ENCODE peak calls at places on chromosomes 5 and 9, in seven cellular contexts. Q, V, G, T, A, H and R are unnamed samples.

GRCh38 chr9:125996671-125997509 is 249.7 kb downstream of the PBX3 start:
- DNase-seq in Q (no peak), V (no peak), G (no peak), T (peak), A (no peak), H (no peak), R (no peak)

GRCh38 chr9:77954619-77955018 is 77.0 kb downstream of the GNAQ start:
- DNase-seq in Q (no peak), V (no peak), G (no peak), T (no peak), A (no peak), H (no peak), R (no peak)

GRCh38 chr5:107672212-107673105 is 1.7 kb upstream of the EFNA5 start:
- DNase-seq in Q (peak), V (peak), G (peak), T (peak), A (peak), H (peak), R (peak)

GRCh38 chr5:1182633-1183423 is 18.6 kb upstream of the SLC6A19 start:
- DNase-seq in Q (no peak), V (no peak), G (no peak), T (no peak), A (no peak), H (peak), R (no peak)

GRCh38 chr9:20197976-20198685 is 409.3 kb upstream of the SLC24A2 start:
- DNase-seq in Q (no peak), V (no peak), G (peak), T (no peak), A (no peak), H (no peak), R (no peak)

GRCh38 chr5:149432861-149433462 is 53.9 kb upstream of the IL17B start:
- DNase-seq in Q (no peak), V (no peak), G (no peak), T (no peak), A (no peak), H (no peak), R (no peak)

GRCh38 chr9:96232539-96233241 is 69.3 kb downstream of the HSD17B3 start:
- DNase-seq in Q (no peak), V (peak), G (peak), T (no peak), A (peak), H (peak), R (no peak)

GRCh38 chr5:173328896-173329369 is 719 bp upstream of the STC2 start:
- DNase-seq in Q (no peak), V (no peak), G (peak), T (no peak), A (peak), H (no peak), R (no peak)

GRCh38 chr5:96816430-96816939 is 8.7 kb upstream of the ERAP1 start:
- DNase-seq in Q (peak), V (no peak), G (no peak), T (no peak), A (no peak), H (no peak), R (no peak)

GRCh38 chr5:128163991-128164390 is 80.4 kb downstream of the SLC12A2 start:
- DNase-seq in Q (no peak), V (no peak), G (peak), T (no peak), A (peak), H (no peak), R (no peak)

GRCh38 chr9:132949709-132950108 is 5.3 kb upstream of the TSC1 start:
- DNase-seq in Q (no peak), V (no peak), G (no peak), T (no peak), A (no peak), H (no peak), R (no peak)

GRCh38 chr5:162190-162564 is 29.1 kb upstream of the LRRC14B start:
- DNase-seq in Q (no peak), V (no peak), G (no peak), T (no peak), A (no peak), H (no peak), R (no peak)

GRCh38 chr5:168683247-168683926 is 104.2 kb upstream of the PANK3 start:
- DNase-seq in Q (no peak), V (no peak), G (no peak), T (no peak), A (no peak), H (no peak), R (no peak)

GRCh38 chr5:135031146-135031812 is 2.7 kb downstream of the PITX1 start:
- DNase-seq in Q (no peak), V (no peak), G (peak), T (no peak), A (peak), H (no peak), R (no peak)

GRCh38 chr5:135030691-135031145 is 3.3 kb downstream of the PITX1 start:
- DNase-seq in Q (no peak), V (no peak), G (no peak), T (no peak), A (no peak), H (no peak), R (no peak)

GRCh38 chr5:135032613-135033025 is 1.4 kb downstream of the PITX1 start:
- DNase-seq in Q (no peak), V (no peak), G (no peak), T (no peak), A (no peak), H (no peak), R (no peak)

GRCh38 chr5:135033026-135033861 is 784 bp downstream of the PITX1 start:
- DNase-seq in Q (no peak), V (no peak), G (peak), T (no peak), A (peak), H (no peak), R (no peak)

GRCh38 chr5:135031813-135032612 is 2.0 kb downstream of the PITX1 start:
- DNase-seq in Q (no peak), V (no peak), G (peak), T (no peak), A (no peak), H (no peak), R (no peak)
- H3K27ac ChIP-seq in Q (no peak), V (no peak), G (no peak), T (no peak), A (peak), H (peak), R (no peak)

DNA sequence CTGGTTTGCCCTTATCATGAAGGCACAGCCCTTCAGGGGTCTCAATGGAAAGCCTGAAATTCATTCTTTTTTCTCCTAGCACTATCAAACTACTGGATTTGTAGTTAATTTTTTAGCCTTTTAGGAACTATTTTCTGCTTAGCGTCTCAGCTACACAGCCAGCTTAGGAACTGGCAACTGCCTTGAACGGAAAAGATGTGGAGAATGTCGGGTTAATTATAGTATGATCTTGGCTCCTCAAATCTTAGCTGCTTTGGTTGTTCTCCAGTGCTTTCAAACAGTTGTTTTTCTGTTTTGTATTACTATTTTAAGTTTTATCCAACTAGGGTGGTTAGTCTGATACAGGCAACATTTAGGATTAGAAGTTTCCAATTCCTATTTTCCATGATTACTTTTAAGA is 44.1 kb downstream of the CCNH start:
- DNase-seq in Q (no peak), V (no peak), G (no peak), T (no peak), A (no peak), H (no peak), R (no peak)
- H3K4me3 ChIP-seq in Q (no peak), V (no peak), G (no peak), T (no peak), A (no peak), H (no peak), R (no peak)

DNA sequence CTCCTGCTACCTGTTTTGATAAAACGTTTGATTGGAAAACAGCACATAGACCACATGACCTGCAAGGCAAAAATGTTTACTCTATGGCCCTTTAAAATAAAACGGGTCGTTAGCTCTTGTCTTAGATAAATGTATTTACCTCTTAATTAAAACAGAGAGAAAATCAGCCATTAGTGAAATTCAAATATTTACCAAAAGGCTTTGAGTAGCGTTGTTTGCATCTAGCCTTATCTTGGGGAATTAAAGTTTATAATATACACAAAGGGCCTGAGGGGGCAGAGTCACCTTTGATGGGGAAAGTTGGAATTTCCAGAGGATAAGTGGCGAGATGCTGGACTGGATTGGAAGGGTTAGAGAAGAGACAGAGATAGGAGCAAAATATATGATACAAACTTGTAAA is 111.3 kb downstream of the FBXO4 start:
- DNase-seq in Q (no peak), V (no peak), G (no peak), T (no peak), A (no peak), H (no peak), R (no peak)
- TF ChIP-seq CTCF in Q (no peak), V (no peak), G (no peak), T (no peak), A (no peak), H (no peak), R (no peak)

GRCh38 chr9:127711831-127712274 is 3.6 kb downstream of the PTRH1 start:
- DNase-seq in Q (no peak), V (no peak), G (no peak), T (no peak), A (no peak), H (no peak), R (no peak)
- H3K27ac ChIP-seq in Q (no peak), V (no peak), G (no peak), T (no peak), A (no peak), H (no peak), R (no peak)

GRCh38 chr5:138449501-138450239 is 10.8 kb downstream of the REEP2 start:
- DNase-seq in Q (peak), V (peak), G (peak), T (peak), A (peak), H (peak), R (peak)
- H3K4me3 ChIP-seq in Q (no peak), V (no peak), G (no peak), T (no peak), A (no peak), H (no peak), R (no peak)

GRCh38 chr5:62722360-62722759 is 143.7 kb downstream of the LRRC70 start:
- DNase-seq in Q (no peak), V (no peak), G (no peak), T (no peak), A (no peak), H (no peak), R (no peak)
- TF ChIP-seq CTCF in Q (no peak), V (no peak), G (no peak), T (no peak), A (no peak), H (no peak), R (no peak)

GRCh38 chr5:61464512-61464911 is 132.5 kb downstream of the ZSWIM6 start:
- DNase-seq in Q (no peak), V (no peak), G (no peak), T (no peak), A (no peak), H (no peak), R (no peak)
- H3K27ac ChIP-seq in Q (no peak), V (no peak), G (no peak), T (no peak), A (no peak), H (no peak), R (no peak)

GRCh38 chr9:94111446-94111845 is 27.2 kb downstream of the PTPDC1 start:
- DNase-seq in Q (no peak), V (no peak), G (no peak), T (no peak), A (peak), H (no peak), R (no peak)
- H3K4me3 ChIP-seq in Q (no peak), V (no peak), G (no peak), T (no peak), A (no peak), H (no peak), R (no peak)

GRCh38 chr9:69546265-69546664 is 125.9 kb downstream of the APBA1 start:
- DNase-seq in Q (no peak), V (no peak), G (peak), T (no peak), A (peak), H (no peak), R (no peak)
- TF ChIP-seq CTCF in Q (no peak), V (no peak), G (peak), T (no peak), A (peak), H (no peak), R (no peak)

DNA sequence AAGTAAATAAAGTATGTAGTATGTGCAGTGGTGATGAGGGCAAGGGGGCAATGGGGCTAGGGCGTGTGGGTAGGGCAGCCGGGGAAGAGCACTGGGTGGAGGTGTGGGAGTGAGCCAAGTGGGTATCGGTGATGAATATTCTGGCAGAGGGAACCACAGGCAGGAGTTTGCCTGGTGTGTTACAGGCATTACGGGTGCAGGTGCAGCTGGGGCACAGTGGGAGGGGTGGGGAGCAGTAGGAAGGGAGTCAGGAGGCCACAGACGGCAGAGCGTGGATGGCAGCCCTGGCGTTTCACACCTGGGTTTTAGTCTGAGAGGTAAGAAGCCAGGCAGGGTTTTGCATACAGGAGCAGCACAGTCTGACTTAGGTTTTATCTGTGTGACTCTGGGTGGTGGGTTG is 35.4 kb downstream of the SFXN1 start:
- DNase-seq in Q (no peak), V (no peak), G (no peak), T (no peak), A (no peak), H (no peak), R (no peak)
- H3K27ac ChIP-seq in Q (no peak), V (no peak), G (no peak), T (no peak), A (no peak), H (no peak), R (no peak)